ENCODE peak calls at places on chromosomes 13 and 19, in six cellular contexts. N is psoas muscle, X is GM12878, P is Peyer's patch, D is thyroid gland, I is neural progenitor cell. M is an unnamed sample.

GRCh38 chr19:54162241-54162805 is 2.8 kb upstream of the LENG1 start:
- DNase-seq in N (peak), X (no peak), P (peak), D (peak), I (peak), M (peak)

GRCh38 chr19:14555918-14556661 is 15.8 kb downstream of the NDUFB7 start:
- DNase-seq in N (no peak), X (no peak), P (no peak), D (no peak), I (no peak), M (no peak)

GRCh38 chr13:103640617-103641016 is 574.4 kb upstream of the SLC10A2 start:
- DNase-seq in N (no peak), X (no peak), P (no peak), D (no peak), I (no peak), M (no peak)

GRCh38 chr19:30927705-30928104 is 421.5 kb downstream of the TSHZ3 start:
- DNase-seq in N (no peak), X (no peak), P (no peak), D (no peak), I (no peak), M (no peak)

GRCh38 chr19:43759515-43759914 is 4.8 kb upstream of the SMG9 start:
- DNase-seq in N (no peak), X (no peak), P (no peak), D (no peak), I (no peak), M (no peak)

GRCh38 chr19:10069046-10069445 is 17.1 kb upstream of the SHFL start:
- DNase-seq in N (no peak), X (no peak), P (no peak), D (no peak), I (no peak), M (no peak)

GRCh38 chr19:18590273-18591272 is 2.0 kb downstream of the REX1BD start:
- DNase-seq in N (peak), X (no peak), P (no peak), D (no peak), I (peak), M (no peak)

GRCh38 chr13:40080676-40081075 is 425.2 kb downstream of the COG6 start:
- DNase-seq in N (no peak), X (no peak), P (no peak), D (no peak), I (no peak), M (no peak)

GRCh38 chr19:18112989-18113478 is 15.5 kb downstream of the MAST3 start:
- DNase-seq in N (peak), X (no peak), P (peak), D (peak), I (peak), M (peak)

GRCh38 chr19:18262917-18263316 is 11.3 kb downstream of the IQCN start:
- DNase-seq in N (no peak), X (no peak), P (no peak), D (no peak), I (no peak), M (no peak)

GRCh38 chr13:50162001-50162400 is 146.8 kb downstream of the KCNRG start:
- DNase-seq in N (no peak), X (no peak), P (no peak), D (no peak), I (no peak), M (no peak)

GRCh38 chr13:31032574-31033095 is 100.2 kb downstream of the TEX26 start:
- DNase-seq in N (no peak), X (no peak), P (no peak), D (no peak), I (no peak), M (no peak)

GRCh38 chr13:36341718-36342117 is 4.5 kb downstream of the SPART start:
- DNase-seq in N (no peak), X (no peak), P (no peak), D (no peak), I (no peak), M (no peak)

GRCh38 chr19:37872383-37872782 is 34.0 kb downstream of the WDR87 start:
- DNase-seq in N (no peak), X (no peak), P (no peak), D (no peak), I (no peak), M (no peak)

GRCh38 chr13:48562296-48563066 is 29.6 kb upstream of the RCBTB2 start:
- DNase-seq in N (no peak), X (peak), P (peak), D (no peak), I (no peak), M (no peak)

GRCh38 chr13:59890064-59890463 is 273.7 kb downstream of the DIAPH3 start:
- DNase-seq in N (no peak), X (no peak), P (no peak), D (no peak), I (no peak), M (no peak)

GRCh38 chr19:55392820-55393219 is 7.1 kb downstream of the RPL28 start:
- DNase-seq in N (no peak), X (no peak), P (no peak), D (no peak), I (peak), M (no peak)

DNA sequence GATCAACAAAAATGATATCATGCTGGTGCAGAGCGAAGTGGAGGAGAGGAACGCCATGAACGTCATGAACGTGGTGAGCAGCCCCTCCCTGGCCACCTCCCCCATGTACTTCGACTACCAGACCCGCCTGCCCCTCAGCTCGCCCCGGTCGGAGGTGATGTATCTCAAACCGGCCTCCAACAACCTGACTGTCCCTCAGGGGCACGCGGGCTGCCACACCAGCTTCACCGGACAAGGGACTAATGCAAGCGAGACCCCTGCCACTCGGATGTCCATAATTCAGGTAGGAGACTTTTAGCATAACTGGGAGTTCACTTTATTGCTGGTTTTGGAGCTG is 3.3 kb downstream of the PCDH17 start:
- DNase-seq in N (no peak), X (no peak), P (no peak), D (no peak), I (peak), M (no peak)
- H3K4me3 ChIP-seq in N (peak), X (no peak), P (peak), D (no peak), I (peak), M (peak)

GRCh38 chr19:8577247-8577646 is at the start of gene MYO1F:
- DNase-seq in N (peak), X (no peak), P (peak), D (peak), I (no peak), M (peak)
- H3K27ac ChIP-seq in N (no peak), X (peak), P (peak), D (no peak), I (no peak), M (peak)

DNA sequence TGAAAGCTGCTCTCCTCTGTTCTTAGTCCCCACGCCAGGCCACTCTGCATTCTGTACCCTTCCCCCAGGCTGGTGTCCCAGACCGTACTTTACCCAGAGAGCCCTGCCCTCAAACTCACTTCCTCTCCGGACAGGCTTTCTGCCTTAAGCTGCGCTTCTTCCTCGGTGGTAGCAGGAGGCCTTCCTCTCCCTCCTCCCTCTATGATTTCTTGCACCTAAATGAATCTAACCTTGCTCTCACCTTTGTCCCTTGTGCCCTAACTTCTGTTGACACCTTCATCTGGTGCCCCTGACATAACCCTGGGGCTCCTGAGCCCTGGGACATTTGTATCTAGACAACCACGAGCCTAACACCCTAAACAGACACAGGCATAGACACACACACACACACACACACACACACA is 29.6 kb upstream of the CEACAM21 start:
- DNase-seq in N (no peak), X (no peak), P (peak), D (no peak), I (no peak), M (no peak)
- H3K4me3 ChIP-seq in N (no peak), X (peak), P (peak), D (no peak), I (no peak), M (no peak)

GRCh38 chr19:19595171-19595701 is 23.3 kb downstream of the PBX4 start:
- DNase-seq in N (no peak), X (no peak), P (no peak), D (peak), I (no peak), M (no peak)
- H3K27ac ChIP-seq in N (no peak), X (peak), P (peak), D (peak), I (no peak), M (no peak)

DNA sequence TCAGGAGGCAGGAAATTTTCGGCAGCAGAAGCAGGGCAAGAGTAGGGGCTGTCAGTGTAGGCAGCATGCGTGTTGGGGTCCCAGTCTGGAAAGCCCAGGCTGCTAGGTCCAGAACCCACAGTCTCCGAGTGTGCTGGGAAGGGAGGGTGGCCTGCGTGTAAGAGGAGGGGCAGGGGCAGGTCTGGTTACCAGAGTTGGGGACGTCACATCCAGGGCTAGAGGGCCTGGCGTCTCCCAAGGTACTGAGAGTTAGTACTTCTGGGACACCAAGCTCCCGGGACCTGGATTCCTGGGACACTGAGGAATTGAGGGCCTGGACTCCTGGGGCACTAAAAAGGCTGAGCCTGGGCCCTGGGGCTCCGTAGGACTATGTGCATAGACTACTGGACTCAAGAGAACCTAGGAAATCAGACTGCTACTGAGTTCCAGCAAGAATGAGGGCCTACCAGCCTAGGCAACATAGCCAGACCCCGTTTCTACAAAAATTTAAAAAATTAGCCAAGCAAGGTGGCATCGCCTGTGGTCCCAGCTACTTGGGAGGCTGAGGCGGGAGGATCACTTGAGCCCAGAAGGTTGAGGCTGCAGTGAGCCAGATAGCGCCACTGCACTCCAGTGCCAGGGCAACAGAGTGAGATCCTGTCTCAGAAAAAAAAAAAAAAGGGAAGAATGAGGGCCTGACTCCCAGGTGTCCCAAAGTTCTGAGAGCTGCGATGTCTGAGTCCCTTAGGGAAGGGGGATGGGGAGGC is 2.5 kb downstream of the NFKBID start:
- DNase-seq in N (no peak), X (no peak), P (no peak), D (no peak), I (no peak), M (no peak)
- H3K4me3 ChIP-seq in N (peak), X (peak), P (peak), D (no peak), I (no peak), M (peak)

GRCh38 chr19:6105444-6105843 is 4.9 kb downstream of the RFX2 start:
- DNase-seq in N (no peak), X (no peak), P (no peak), D (no peak), I (no peak), M (no peak)

GRCh38 chr19:6110360-6110977 is at the start of gene RFX2:
- DNase-seq in N (peak), X (peak), P (peak), D (peak), I (peak), M (peak)

GRCh38 chr19:6108721-6109633 is 1.3 kb downstream of the RFX2 start:
- DNase-seq in N (peak), X (no peak), P (peak), D (peak), I (peak), M (peak)

GRCh38 chr19:6113616-6114188 is 3.4 kb upstream of the RFX2 start:
- DNase-seq in N (no peak), X (no peak), P (no peak), D (no peak), I (no peak), M (no peak)

DNA sequence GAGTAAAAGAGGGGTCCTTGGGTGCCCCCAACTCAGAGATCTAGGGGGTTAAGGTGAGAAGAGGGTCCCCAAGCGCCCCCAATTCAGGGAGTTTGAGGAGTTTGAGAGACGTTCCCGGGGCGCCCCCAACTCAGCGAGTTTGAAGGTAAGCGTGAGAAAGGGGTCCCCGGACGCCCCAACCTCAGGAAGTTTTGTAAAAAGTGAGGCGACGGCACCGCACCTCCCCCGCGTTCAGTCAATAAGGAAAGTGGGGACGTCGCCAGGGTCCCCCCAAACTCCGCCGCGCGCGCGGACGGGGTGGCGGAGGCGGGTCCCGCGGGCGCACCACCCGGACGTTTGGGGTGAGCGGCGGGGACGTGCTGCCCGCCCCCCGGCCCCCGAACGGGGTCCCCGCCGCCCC is 353 bp downstream of the RFX2 start:
- DNase-seq in N (no peak), X (no peak), P (no peak), D (no peak), I (no peak), M (peak)
- H3K27ac ChIP-seq in N (no peak), X (no peak), P (peak), D (no peak), I (no peak), M (peak)

DNA sequence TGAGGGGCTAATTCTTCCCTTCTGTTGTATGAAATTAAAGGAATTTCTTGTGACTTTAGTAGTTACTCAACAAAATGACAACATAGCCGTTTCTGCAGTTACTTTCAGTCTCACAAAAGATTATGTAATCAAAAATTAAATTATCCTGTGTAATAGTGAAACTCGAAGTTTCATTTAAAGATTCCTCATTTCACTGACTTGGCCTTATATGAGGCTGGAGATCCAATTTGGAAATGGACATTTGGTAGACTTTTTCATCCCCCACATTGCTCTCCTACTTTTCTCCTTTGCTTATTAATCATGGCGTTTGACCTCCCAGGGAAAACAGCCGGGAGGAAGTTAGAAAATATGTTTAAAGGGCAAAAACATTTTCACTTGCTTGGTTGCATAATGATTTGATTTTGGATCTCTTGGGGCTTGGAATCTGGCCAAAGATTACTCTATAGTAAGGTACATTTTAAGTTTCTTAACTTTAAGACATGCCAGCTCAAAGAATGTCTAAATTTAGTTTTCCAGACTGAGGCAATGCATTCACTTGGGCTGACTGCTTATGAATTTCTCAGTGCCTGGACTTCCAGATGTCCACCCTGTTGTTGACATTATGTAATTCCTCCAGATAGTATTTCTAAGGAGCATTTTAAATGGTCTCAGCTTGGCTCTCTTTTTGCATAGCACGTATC is 1364.9 kb upstream of the MIR17HG start:
- DNase-seq in N (no peak), X (no peak), P (no peak), D (no peak), I (no peak), M (no peak)
- H3K4me3 ChIP-seq in N (no peak), X (no peak), P (no peak), D (no peak), I (no peak), M (no peak)

GRCh38 chr13:99749627-99750026 is 221.9 kb downstream of the ZIC5 start:
- DNase-seq in N (no peak), X (no peak), P (no peak), D (no peak), I (peak), M (no peak)
- H3K27ac ChIP-seq in N (no peak), X (no peak), P (no peak), D (no peak), I (no peak), M (no peak)

GRCh38 chr19:42411581-42412178 is 15.5 kb downstream of the LIPE start:
- DNase-seq in N (no peak), X (no peak), P (no peak), D (no peak), I (no peak), M (no peak)
- H3K4me3 ChIP-seq in N (no peak), X (no peak), P (no peak), D (no peak), I (no peak), M (no peak)

DNA sequence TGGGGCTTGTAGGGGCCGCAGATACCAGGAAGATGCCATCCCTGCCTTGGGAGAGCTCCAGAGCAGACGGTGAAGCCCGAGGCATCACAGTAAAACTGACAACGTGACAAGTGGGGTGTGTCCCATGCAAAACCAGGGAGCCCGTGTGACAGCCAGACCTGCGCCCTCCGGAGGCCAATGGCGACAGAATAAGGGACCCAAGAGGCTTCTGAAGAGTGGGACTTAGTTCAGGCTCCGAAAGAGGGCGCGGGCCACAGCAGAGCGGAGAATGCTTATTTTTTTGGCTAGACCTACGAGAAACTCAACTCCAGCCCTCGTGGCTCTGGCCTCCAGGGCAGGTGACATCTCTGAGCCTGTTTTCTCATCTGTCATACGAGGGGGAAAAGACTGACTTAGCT is 23.1 kb downstream of the DPP9 start:
- DNase-seq in N (no peak), X (no peak), P (no peak), D (no peak), I (no peak), M (no peak)
- H3K27ac ChIP-seq in N (no peak), X (no peak), P (no peak), D (no peak), I (no peak), M (no peak)

M was measured in left ventricle myocardium inferior.